ENCODE peak calls at places on chromosome 22, in five cellular contexts. Z is IMR-90, Q is uterus, D is WTC11, V is OCI-LY7. T is an unnamed sample.
A peak's percentile ranks its signal among the peaks of the same experiment; 100 is the strongest.

GRCh38 chr22:21051836-21052400 is 6.2 kb downstream of the LRRC74B start:
- DNase-seq in Z (peak; percentile 21), Q (no peak), D (no peak), V (no peak), T (no peak)

GRCh38 chr22:41343300-41343699 is 38.4 kb upstream of the TEF start:
- DNase-seq in Z (no peak), Q (no peak), D (no peak), V (no peak), T (no peak)

GRCh38 chr22:31262369-31263133 is 29.7 kb downstream of the PIK3IP1 start:
- DNase-seq in Z (no peak), Q (no peak), D (no peak), V (no peak), T (no peak)

GRCh38 chr22:46604306-46604690 is 15.9 kb upstream of the GRAMD4 start:
- DNase-seq in Z (peak; percentile 12), Q (no peak), D (no peak), V (no peak), T (peak; percentile 70)

GRCh38 chr22:42686756-42687491 is 33.7 kb downstream of the A4GALT start:
- DNase-seq in Z (no peak), Q (no peak), D (no peak), V (no peak), T (no peak)

GRCh38 chr22:38071421-38072321 is 12.3 kb downstream of the SLC16A8 start:
- DNase-seq in Z (no peak), Q (no peak), D (no peak), V (no peak), T (no peak)

GRCh38 chr22:30212996-30213441 is 33.5 kb downstream of the LIF start:
- DNase-seq in Z (no peak), Q (no peak), D (no peak), V (no peak), T (no peak)

GRCh38 chr22:42303304-42304020 is 33.0 kb upstream of the TCF20 start:
- DNase-seq in Z (no peak), Q (no peak), D (no peak), V (no peak), T (no peak)

GRCh38 chr22:50302041-50302541 is 5.4 kb downstream of the PLXNB2 start:
- DNase-seq in Z (peak; percentile 17), Q (no peak), D (no peak), V (no peak), T (no peak)

GRCh38 chr22:19884954-19885751 is 30.5 kb upstream of the GNB1L start:
- DNase-seq in Z (no peak), Q (no peak), D (peak; percentile 5), V (no peak), T (no peak)

GRCh38 chr22:43000441-43001175 is 14.3 kb downstream of the PACSIN2 start:
- DNase-seq in Z (peak; percentile 74), Q (no peak), D (no peak), V (no peak), T (peak; percentile 43)

GRCh38 chr22:19822301-19823117 is 32.2 kb downstream of the GNB1L start:
- DNase-seq in Z (no peak), Q (no peak), D (no peak), V (no peak), T (no peak)

GRCh38 chr22:24559471-24559870 is 3.7 kb downstream of the SNRPD3 start:
- DNase-seq in Z (no peak), Q (no peak), D (no peak), V (peak; percentile 56), T (no peak)

GRCh38 chr22:24553597-24554315 is 1.2 kb downstream of the GUCD1 start:
- DNase-seq in Z (peak; percentile 40), Q (no peak), D (no peak), V (peak; percentile 29), T (no peak)

GRCh38 chr22:24554316-24555159 is at the start of gene GUCD1:
- DNase-seq in Z (peak; percentile 41), Q (no peak), D (peak; percentile 29), V (peak; percentile 50), T (peak; percentile 53)

GRCh38 chr22:24555160-24555495 is 190 bp upstream of the GUCD1 start:
- DNase-seq in Z (peak; percentile 98), Q (peak; percentile 100), D (peak; percentile 100), V (peak; percentile 99), T (peak; percentile 99)

GRCh38 chr22:24555496-24556253 is at the start of gene SNRPD3:
- DNase-seq in Z (peak; percentile 92), Q (peak; percentile 93), D (peak; percentile 92), V (peak; percentile 93), T (peak; percentile 86)
- TF ChIP-seq CTCF in Z (no peak), Q (peak; percentile 24), D (no peak), V (no peak), T (no peak)

DNA sequence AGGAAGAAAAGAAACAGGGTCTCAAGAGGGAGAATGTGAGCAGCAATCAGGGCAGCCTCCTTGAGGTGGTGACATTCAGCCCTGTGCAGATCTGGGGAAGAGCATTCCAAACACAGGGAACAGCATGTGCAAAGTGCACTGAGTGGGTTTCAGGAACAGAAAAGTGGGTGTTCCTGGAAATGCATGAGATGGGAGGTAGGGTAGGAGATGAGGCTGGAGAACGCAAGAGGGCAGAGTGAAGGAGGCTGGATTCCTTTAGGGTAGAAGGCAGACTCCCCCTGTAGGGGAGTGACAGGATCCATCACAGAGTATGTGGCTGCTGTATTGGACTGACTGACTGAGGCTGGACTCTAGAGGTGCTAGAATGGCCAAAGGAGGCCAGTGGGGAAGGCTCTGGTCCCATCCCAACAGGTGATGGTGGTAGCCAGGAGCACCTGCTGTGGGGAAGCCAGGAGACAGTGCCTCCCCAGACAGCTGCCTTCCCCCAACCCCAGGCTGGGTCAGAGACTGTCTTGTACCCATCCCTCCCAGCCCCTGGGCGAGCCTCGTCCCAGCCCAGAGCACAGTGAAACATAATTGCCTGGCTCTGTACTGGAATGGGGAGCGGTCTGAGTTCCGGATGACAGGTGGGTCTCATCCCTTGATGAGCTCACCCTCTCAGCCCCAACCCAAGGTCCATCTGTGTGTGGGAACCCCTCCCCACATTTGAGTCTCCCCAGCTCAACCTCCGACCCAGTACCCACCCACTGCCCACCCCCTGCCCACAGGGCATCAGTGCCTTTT is 419.4 kb downstream of the MN1 start:
- DNase-seq in Z (no peak), Q (no peak), D (peak; percentile 20), V (peak; percentile 36), T (no peak)
- TF ChIP-seq CTCF in Z (no peak), Q (no peak), D (no peak), V (peak; percentile 70), T (no peak)

GRCh38 chr22:36350751-36351594 is 36.8 kb downstream of the MYH9 start:
- DNase-seq in Z (peak; percentile 75), Q (no peak), D (no peak), V (no peak), T (no peak)
- TF ChIP-seq CTCF in Z (peak; percentile 24), Q (peak; percentile 17), D (no peak), V (no peak), T (no peak)

DNA sequence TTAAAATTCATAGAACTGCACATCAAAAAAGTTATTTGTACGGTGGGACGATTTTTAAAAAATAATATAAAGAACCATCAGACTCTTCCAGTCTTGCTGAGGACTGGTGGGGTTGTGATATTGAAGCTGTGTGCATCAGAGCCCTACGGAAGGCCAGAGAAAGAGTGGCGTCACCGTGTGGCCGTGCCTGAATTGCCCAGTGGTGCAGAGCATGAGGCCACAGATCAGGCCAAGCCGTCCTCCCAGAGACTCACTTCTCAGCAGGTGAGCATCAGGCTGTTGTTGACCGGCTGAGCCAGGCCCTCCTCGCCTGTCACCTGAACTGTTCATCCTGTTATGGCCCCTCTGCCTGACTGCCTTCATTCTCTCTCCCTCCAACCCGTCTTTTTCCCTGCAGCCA is 1013.9 kb downstream of the TBC1D22A start:
- DNase-seq in Z (no peak), Q (no peak), D (peak; percentile 58), V (no peak), T (no peak)
- TF ChIP-seq CTCF in Z (no peak), Q (no peak), D (no peak), V (no peak), T (no peak)

DNA sequence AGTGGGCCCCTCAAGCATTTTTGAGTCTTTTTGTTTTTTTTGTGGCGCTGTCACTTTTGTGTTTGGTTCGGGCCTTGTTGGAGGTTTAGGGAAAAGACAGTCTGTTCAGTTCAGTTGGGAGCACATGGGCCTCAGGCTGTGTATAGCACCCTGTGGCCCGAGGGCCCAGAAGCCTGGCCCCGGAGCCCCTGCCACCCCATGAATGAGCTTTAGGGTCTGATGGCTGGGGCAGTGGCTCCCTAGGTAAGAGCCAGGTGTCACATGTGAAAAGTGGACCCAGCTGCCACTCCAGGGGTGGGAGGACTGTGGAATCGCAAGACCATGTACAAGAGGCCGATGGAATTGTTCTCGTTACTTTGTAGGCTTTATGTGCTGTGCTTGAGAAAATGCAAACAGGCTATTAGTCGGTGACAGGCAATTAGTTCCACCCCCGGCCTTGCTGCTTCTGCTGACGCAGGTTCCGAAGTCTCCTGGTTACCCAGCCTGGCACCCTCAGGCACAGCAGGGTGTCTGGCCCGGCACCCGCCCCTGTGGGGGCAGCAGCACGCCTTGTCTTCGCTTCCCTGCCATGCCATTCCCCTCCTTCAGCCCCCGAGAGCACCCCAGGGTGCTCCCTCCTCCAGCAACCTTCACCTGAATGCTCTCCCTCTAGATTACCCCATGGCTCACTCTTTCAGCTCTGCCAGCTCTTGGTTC is 38.2 kb upstream of the PARVG start:
- DNase-seq in Z (no peak), Q (no peak), D (no peak), V (no peak), T (no peak)
- TF ChIP-seq CTCF in Z (no peak), Q (no peak), D (no peak), V (no peak), T (no peak)